ENCODE peak calls at places on chromosomes 13 and 19, in ten cellular contexts. V is cardiac muscle cell, A is ovary, D is astrocyte, N is kidney, Y is esophagus squamous epithelium, Z is bronchial epithelial cell, L is brain microvascular endothelial cell, G is neuronal stem cell, O is Caco-2. Q is an unnamed sample.

GRCh38 chr19:29881386-29881785 is 60.7 kb upstream of the URI1 start:
- DNase-seq in V (no peak), A (no peak), D (peak; percentile 6), N (no peak), Y (no peak), Z (no peak), L (peak; percentile 14), G (no peak), O (no peak), Q (no peak)

GRCh38 chr13:109738298-109738746 is 48.1 kb downstream of the IRS2 start:
- DNase-seq in V (no peak), A (no peak), D (no peak), N (no peak), Y (no peak), Z (peak; percentile 72), L (no peak), G (no peak), O (no peak), Q (no peak)

GRCh38 chr13:73480784-73481183 is 422.0 kb downstream of the KLF5 start:
- DNase-seq in V (no peak), A (no peak), D (no peak), N (no peak), Y (no peak), Z (peak; percentile 56), L (no peak), G (no peak), O (no peak), Q (no peak)

GRCh38 chr13:34833562-34834182 is 108.4 kb upstream of the NBEA start:
- DNase-seq in V (no peak), A (no peak), D (peak; percentile 18), N (no peak), Y (no peak), Z (peak; percentile 61), L (peak; percentile 33), G (no peak), O (no peak), Q (peak; percentile 20)

GRCh38 chr19:54317108-54317964 is 4.4 kb upstream of the LILRA5 start:
- DNase-seq in V (no peak), A (no peak), D (no peak), N (no peak), Y (no peak), Z (no peak), L (no peak), G (no peak), O (no peak), Q (no peak)

GRCh38 chr13:114008964-114009589 is 35.2 kb upstream of the C13orf46 start:
- DNase-seq in V (no peak), A (no peak), D (no peak), N (peak; percentile 69), Y (no peak), Z (no peak), L (no peak), G (no peak), O (no peak), Q (no peak)

GRCh38 chr13:61965756-61966155 is 550.1 kb upstream of the PCDH20 start:
- DNase-seq in V (no peak), A (no peak), D (no peak), N (no peak), Y (no peak), Z (no peak), L (no peak), G (no peak), O (no peak), Q (no peak)

GRCh38 chr19:33267706-33268105 is 34.6 kb downstream of the CEBPA start:
- DNase-seq in V (no peak), A (no peak), D (no peak), N (peak; percentile 78), Y (no peak), Z (no peak), L (no peak), G (no peak), O (no peak), Q (no peak)

GRCh38 chr13:108663710-108664109 is 34.3 kb downstream of the MYO16 start:
- DNase-seq in V (no peak), A (no peak), D (no peak), N (no peak), Y (no peak), Z (no peak), L (no peak), G (no peak), O (no peak), Q (no peak)

GRCh38 chr13:97435794-97436193 is 1.8 kb downstream of the RAP2A start:
- DNase-seq in V (no peak), A (no peak), D (no peak), N (no peak), Y (no peak), Z (peak; percentile 14), L (no peak), G (no peak), O (no peak), Q (no peak)

GRCh38 chr19:44776402-44777096 is 1.1 kb upstream of the CBLC start:
- DNase-seq in V (no peak), A (no peak), D (no peak), N (no peak), Y (no peak), Z (peak; percentile 96), L (no peak), G (no peak), O (peak; percentile 94), Q (no peak)

GRCh38 chr19:47266401-47266885 is 8.2 kb upstream of the INAFM1 start:
- DNase-seq in V (no peak), A (no peak), D (no peak), N (peak; percentile 77), Y (no peak), Z (no peak), L (no peak), G (no peak), O (no peak), Q (no peak)
- H3K36me3 ChIP-seq in V (peaks cover 13% of the 10 kb centered on the region), A (no peaks in the 10 kb centered on the region), D (peaks cover 19% of the 10 kb centered on the region), N (peaks cover 35% of the 10 kb centered on the region), Y (peaks cover 23% of the 10 kb centered on the region), Z (peaks cover 27% of the 10 kb centered on the region), L (peaks cover 56% of the 10 kb centered on the region), G (peaks cover 43% of the 10 kb centered on the region), O (peaks cover 5% of the 10 kb centered on the region), Q (peaks cover 25% of the 10 kb centered on the region)

GRCh38 chr19:13430790-13431582 is 75.3 kb downstream of the CACNA1A start:
- DNase-seq in V (peak; percentile 50), A (no peak), D (peak; percentile 7), N (no peak), Y (no peak), Z (peak; percentile 37), L (peak; percentile 53), G (peak; percentile 17), O (peak; percentile 38), Q (no peak)

GRCh38 chr19:13425151-13425550 is 81.1 kb downstream of the CACNA1A start:
- DNase-seq in V (no peak), A (no peak), D (no peak), N (no peak), Y (no peak), Z (no peak), L (no peak), G (no peak), O (peak; percentile 69), Q (no peak)

GRCh38 chr19:13427273-13428051 is 78.8 kb downstream of the CACNA1A start:
- DNase-seq in V (no peak), A (no peak), D (no peak), N (no peak), Y (no peak), Z (no peak), L (no peak), G (no peak), O (no peak), Q (no peak)

GRCh38 chr19:13429563-13429962 is 76.7 kb downstream of the CACNA1A start:
- DNase-seq in V (no peak), A (no peak), D (no peak), N (no peak), Y (no peak), Z (no peak), L (no peak), G (no peak), O (no peak), Q (no peak)

DNA sequence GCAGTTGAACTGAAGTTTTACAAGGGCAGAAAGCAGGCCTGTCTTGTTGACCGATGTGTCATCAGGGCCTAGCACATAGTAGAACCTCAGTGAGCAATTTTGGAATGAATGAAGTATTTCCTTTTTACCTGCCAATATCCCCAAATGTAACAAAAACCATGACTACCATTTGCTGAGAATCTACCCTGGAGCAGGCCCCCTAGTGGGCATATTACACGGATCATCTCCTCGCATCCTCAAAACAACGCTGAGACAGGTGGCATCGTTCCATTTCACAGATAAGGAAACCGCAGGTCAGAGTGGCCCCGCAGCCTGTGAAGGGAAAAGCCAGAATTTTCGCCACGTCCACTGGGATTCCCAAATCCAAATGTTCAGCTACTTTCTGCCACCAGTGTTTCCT is 77.9 kb downstream of the CACNA1A start:
- DNase-seq in V (peak; percentile 17), A (no peak), D (no peak), N (no peak), Y (no peak), Z (no peak), L (peak; percentile 26), G (no peak), O (no peak), Q (no peak)
- H3K36me3 ChIP-seq in V (no peaks in the 10 kb centered on the region), A (no peaks in the 10 kb centered on the region), D (no peaks in the 10 kb centered on the region), N (no peaks in the 10 kb centered on the region), Y (no peaks in the 10 kb centered on the region), Z (no peaks in the 10 kb centered on the region), L (no peaks in the 10 kb centered on the region), G (no peaks in the 10 kb centered on the region), O (no peaks in the 10 kb centered on the region), Q (no peaks in the 10 kb centered on the region)

DNA sequence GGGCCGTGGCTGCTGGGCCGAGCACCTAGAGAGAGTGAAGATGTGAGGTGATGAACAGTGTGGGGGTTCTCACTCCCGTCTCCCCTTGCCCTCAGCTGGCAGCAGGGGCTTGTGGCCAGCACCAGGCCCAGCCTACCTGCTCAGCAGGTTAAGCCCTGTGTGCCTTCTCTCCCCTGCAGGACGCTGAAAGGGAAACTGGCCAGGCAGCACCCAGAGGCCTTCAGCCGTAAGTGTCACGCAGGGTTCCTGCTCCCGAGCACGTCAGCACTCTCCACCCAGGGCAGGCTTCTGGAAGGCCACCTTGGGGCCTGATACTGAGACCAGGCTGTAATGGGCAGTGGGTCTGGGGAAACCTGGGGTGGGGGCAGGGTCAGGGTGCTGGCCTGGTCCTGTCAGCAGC is 4.7 kb upstream of the UBA52 start:
- DNase-seq in V (no peak), A (no peak), D (no peak), N (no peak), Y (no peak), Z (no peak), L (no peak), G (no peak), O (no peak), Q (no peak)
- H3K36me3 ChIP-seq in V (peaks cover 25% of the 10 kb centered on the region), A (no peaks in the 10 kb centered on the region), D (peaks cover 13% of the 10 kb centered on the region), N (peaks cover 22% of the 10 kb centered on the region), Y (peaks cover 18% of the 10 kb centered on the region), Z (peaks cover 34% of the 10 kb centered on the region), L (peaks cover 65% of the 10 kb centered on the region), G (peaks cover 36% of the 10 kb centered on the region), O (peaks cover 2% of the 10 kb centered on the region), Q (peaks cover 24% of the 10 kb centered on the region)

DNA sequence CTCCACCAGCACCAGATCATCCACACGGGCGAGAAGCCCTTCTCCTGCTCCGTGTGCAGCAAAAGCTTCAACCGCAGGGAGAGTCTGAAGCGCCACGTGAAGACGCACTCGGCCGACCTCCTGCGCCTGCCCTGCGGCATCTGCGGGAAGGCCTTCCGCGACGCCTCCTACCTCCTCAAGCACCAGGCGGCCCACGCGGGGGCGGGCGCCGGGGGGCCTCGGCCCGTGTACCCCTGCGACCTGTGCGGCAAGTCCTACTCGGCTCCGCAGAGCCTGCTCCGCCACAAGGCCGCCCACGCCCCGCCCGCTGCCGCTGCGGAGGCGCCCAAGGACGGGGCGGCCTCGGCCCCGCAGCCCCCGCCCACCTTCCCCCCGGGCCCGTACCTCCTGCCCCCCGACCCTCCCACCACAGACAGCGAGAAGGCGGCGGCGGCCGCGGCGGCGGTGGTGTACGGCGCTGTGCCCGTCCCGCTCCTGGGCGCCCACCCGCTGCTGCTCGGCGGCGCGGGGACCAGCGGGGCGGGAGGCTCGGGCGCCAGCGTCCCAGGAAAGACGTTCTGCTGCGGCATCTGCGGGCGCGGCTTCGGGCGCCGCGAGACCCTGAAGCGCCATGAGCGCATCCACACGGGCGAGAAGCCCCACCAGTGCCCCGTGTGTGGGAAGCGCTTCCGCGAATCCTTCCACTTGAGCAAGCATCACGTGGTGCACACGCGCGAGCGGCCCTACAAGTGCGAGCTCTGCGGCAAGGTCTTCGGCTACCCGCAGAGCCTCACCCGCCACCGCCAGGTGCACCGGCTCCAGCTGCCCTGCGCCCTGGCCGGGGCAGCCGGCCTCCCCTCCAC is 9.4 kb downstream of the ZNF784 start:
- DNase-seq in V (no peak), A (no peak), D (no peak), N (no peak), Y (no peak), Z (no peak), L (no peak), G (no peak), O (no peak), Q (no peak)
- H3K36me3 ChIP-seq in V (peaks cover 19% of the 10 kb centered on the region), A (no peaks in the 10 kb centered on the region), D (no peaks in the 10 kb centered on the region), N (no peaks in the 10 kb centered on the region), Y (peaks cover 11% of the 10 kb centered on the region), Z (peaks cover 12% of the 10 kb centered on the region), L (peaks cover 30% of the 10 kb centered on the region), G (peaks cover 28% of the 10 kb centered on the region), O (no peaks in the 10 kb centered on the region), Q (peaks cover 27% of the 10 kb centered on the region)